ENCODE peak calls at places on chromosomes 11 and 22, in eight cellular contexts. O is brain microvascular endothelial cell, X is AG10803, R is GM12865, T is psoas muscle, B is fibroblast of mammary gland, N is HL-60, V is pancreas. Z is an unnamed sample.

GRCh38 chr11:2793781-2794418 is 91.7 kb downstream of the CDKN1C start:
- DNase-seq in V (no peak), N (no peak), R (no peak), X (no peak), O (no peak), T (peak), B (no peak), Z (no peak)

GRCh38 chr11:76186776-76187279 is 19.5 kb downstream of the WNT11 start:
- DNase-seq in T (peak), O (no peak), R (no peak), N (no peak), B (no peak), X (no peak), V (no peak), Z (no peak)

GRCh38 chr11:118916842-118917388 is 8.8 kb downstream of the BCL9L start:
- DNase-seq in O (peak), B (peak), R (no peak), T (peak), V (peak), X (peak), N (no peak), Z (peak)

GRCh38 chr11:350723-351255 is 18.5 kb upstream of the B4GALNT4 start:
- DNase-seq in T (no peak), O (no peak), X (no peak), N (no peak), V (no peak), B (no peak), R (peak), Z (peak)

GRCh38 chr22:39800790-39801540 is 92.6 kb downstream of the ENTHD1 start:
- DNase-seq in X (no peak), B (no peak), R (no peak), V (no peak), O (no peak), T (no peak), N (no peak), Z (no peak)

GRCh38 chr11:39990413-39990812 is 1469.0 kb downstream of the LRRC4C start:
- DNase-seq in O (no peak), X (no peak), V (no peak), T (no peak), R (no peak), B (no peak), N (no peak), Z (no peak)

GRCh38 chr11:57571631-57572030 is 4.2 kb upstream of the UBE2L6 start:
- DNase-seq in R (no peak), O (no peak), B (no peak), N (no peak), X (no peak), T (no peak), V (no peak), Z (no peak)

GRCh38 chr11:108805030-108805429 is 140.2 kb downstream of the DDX10 start:
- DNase-seq in T (no peak), O (no peak), B (no peak), X (no peak), V (no peak), N (no peak), R (no peak), Z (no peak)

GRCh38 chr11:8814209-8814922 is 96.6 kb upstream of the AKIP1 start:
- DNase-seq in O (no peak), X (peak), T (no peak), N (no peak), B (no peak), R (no peak), V (no peak), Z (no peak)

GRCh38 chr11:129067454-129067853 is 124.7 kb downstream of the ARHGAP32 start:
- DNase-seq in B (peak), X (no peak), T (no peak), R (no peak), V (no peak), N (no peak), O (peak), Z (no peak)

GRCh38 chr11:19715373-19715772 is 2.7 kb downstream of the NAV2 start:
- DNase-seq in O (peak), V (no peak), X (peak), B (peak), T (no peak), N (no peak), R (no peak), Z (peak)

GRCh38 chr11:34174411-34175041 is 69.1 kb downstream of the NAT10 start:
- DNase-seq in X (peak), V (peak), O (peak), T (peak), B (peak), N (peak), R (peak), Z (peak)

GRCh38 chr22:42396621-42397331 is 35.4 kb downstream of the NFAM1 start:
- DNase-seq in X (no peak), V (no peak), R (peak), N (no peak), T (no peak), B (no peak), O (no peak), Z (no peak)

GRCh38 chr11:803770-804598 is 1.0 kb downstream of the PIDD1 start:
- DNase-seq in R (no peak), N (no peak), X (no peak), T (no peak), V (no peak), O (no peak), B (no peak), Z (no peak)

GRCh38 chr11:72037554-72038311 is 39.0 kb downstream of the IL18BP start:
- DNase-seq in V (no peak), B (peak), O (no peak), T (peak), R (no peak), N (no peak), X (no peak), Z (peak)

GRCh38 chr11:72040497-72041363 is 39.6 kb downstream of the NUMA1 start:
- DNase-seq in V (peak), T (peak), R (peak), N (peak), O (peak), B (peak), X (peak), Z (peak)

GRCh38 chr11:72038491-72038890 is 39.8 kb downstream of the IL18BP start:
- DNase-seq in X (peak), V (peak), B (peak), N (no peak), T (peak), O (peak), R (no peak), Z (peak)

GRCh38 chr11:72039108-72039850 is 40.6 kb downstream of the IL18BP start:
- DNase-seq in O (no peak), R (no peak), B (peak), N (no peak), V (peak), X (peak), T (no peak), Z (peak)

DNA sequence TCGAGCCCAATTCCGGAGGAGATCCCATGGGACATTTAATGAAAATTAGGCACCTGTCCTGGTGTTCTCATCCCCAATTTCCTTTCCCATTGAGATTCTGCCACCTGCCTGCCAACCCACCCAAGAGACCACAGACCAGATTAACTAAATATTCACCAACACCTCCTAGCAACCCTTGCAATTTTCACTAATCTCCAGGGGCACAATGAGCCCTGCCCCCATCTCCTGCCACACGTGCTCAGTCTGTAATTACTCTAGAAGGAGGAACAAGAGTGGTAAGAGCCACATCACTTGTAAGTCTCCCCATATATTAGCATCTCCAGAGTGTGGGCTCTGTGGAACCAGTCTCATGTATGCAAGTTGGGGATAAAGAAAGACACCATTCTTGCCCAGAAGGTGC is 38.0 kb downstream of the IL18BP start:
- DNase-seq in X (no peak), V (no peak), T (no peak), R (no peak), O (no peak), B (no peak), N (no peak), Z (no peak)
- H3K4me3 ChIP-seq in X (no peak), V (no peak), T (peak), R (no peak), O (no peak), B (no peak), N (no peak), Z (no peak)

GRCh38 chr11:82828472-82828871 is 71.8 kb downstream of the PRCP start:
- DNase-seq in N (no peak), B (no peak), X (no peak), V (no peak), R (no peak), O (no peak), T (no peak), Z (no peak)

GRCh38 chr11:82829101-82829500 is 71.1 kb downstream of the PRCP start:
- DNase-seq in N (no peak), V (no peak), X (no peak), R (no peak), T (no peak), B (no peak), O (no peak), Z (no peak)

GRCh38 chr11:82831364-82831763 is 68.9 kb downstream of the PRCP start:
- DNase-seq in V (no peak), O (no peak), T (no peak), N (no peak), B (no peak), X (no peak), R (no peak), Z (no peak)

GRCh38 chr11:82832983-82833382 is 67.2 kb downstream of the PRCP start:
- DNase-seq in O (no peak), R (no peak), V (no peak), X (no peak), N (no peak), T (no peak), B (no peak), Z (no peak)
- H3K4me3 ChIP-seq in O (no peak), R (no peak), V (no peak), X (no peak), N (no peak), T (no peak), B (no peak), Z (no peak)

DNA sequence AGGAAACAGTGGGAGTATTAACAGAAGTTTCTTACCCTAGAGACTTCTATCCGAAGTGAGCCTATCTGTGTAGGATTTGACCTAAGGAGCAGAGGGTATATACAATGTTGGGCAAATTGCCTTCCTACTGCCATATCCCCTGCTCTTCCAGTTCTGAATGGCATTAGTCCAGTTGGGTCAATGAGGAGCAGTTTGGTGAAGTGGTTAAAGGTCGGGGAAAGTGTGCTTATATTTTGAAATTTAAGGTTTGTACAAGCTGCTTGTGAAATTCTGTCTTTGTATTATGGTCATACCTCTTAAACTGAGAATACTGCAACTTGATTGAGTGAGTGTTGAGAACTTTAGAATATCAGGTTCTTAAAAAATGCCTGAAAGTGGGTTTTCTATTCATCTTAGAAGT is 1.7 kb downstream of the EI24 start:
- DNase-seq in T (no peak), B (no peak), X (no peak), O (no peak), R (no peak), V (no peak), N (no peak), Z (no peak)
- H3K4me3 ChIP-seq in T (peak), B (no peak), X (no peak), O (no peak), R (peak), V (peak), N (no peak), Z (peak)

GRCh38 chr22:46054878-46055158 is 77.9 kb upstream of the WNT7B start:
- DNase-seq in T (no peak), B (no peak), O (no peak), N (no peak), X (no peak), R (no peak), V (no peak), Z (no peak)
- H3K4me3 ChIP-seq in T (peak), B (peak), O (peak), N (no peak), X (peak), R (no peak), V (peak), Z (peak)

GRCh38 chr11:130181295-130182272 is 22.0 kb downstream of the ST14 start:
- DNase-seq in B (peak), T (no peak), N (no peak), R (peak), V (peak), O (peak), X (peak), Z (peak)
- H3K4me3 ChIP-seq in B (no peak), T (no peak), N (no peak), R (no peak), V (peak), O (no peak), X (no peak), Z (no peak)

Z was measured in fibroblast of the aortic adventitia.